ENCODE peak calls at places on chromosomes 5 and 9, in nine cellular contexts. One of them, this sample, is unnamed.

GRCh38 chr9:13186774-13187173 is 92.7 kb downstream of the MPDZ start:
- DNase-seq in brain microvascular endothelial cell: no peak
- DNase-seq in activated CD8-positive, alpha-beta memory T cell treated with anti-CD3 and anti-CD28 coated beads for 24 hours: no peak
- DNase-seq in NCI-H146: no peak
- DNase-seq in kidney glomerular epithelial cell: no peak
- DNase-seq in HEK293T: no peak
- DNase-seq in C1 segment of cervical spinal cord: no peak
- DNase-seq in stimulated activated CD4-positive, alpha-beta T cell treated with anti-CD3 and anti-CD28 coated beads, Interleukin-15, amount 100 ng/mL, for 1 hour: no peak
- DNase-seq in cardiac fibroblast: no peak
- DNase-seq in this sample: no peak

GRCh38 chr9:129322022-129322621 is 144.1 kb upstream of the IER5L start:
- DNase-seq in cardiac fibroblast: no peak
- DNase-seq in activated CD8-positive, alpha-beta memory T cell treated with anti-CD3 and anti-CD28 coated beads for 24 hours: no peak
- DNase-seq in C1 segment of cervical spinal cord: no peak
- DNase-seq in stimulated activated CD4-positive, alpha-beta T cell treated with anti-CD3 and anti-CD28 coated beads, Interleukin-15, amount 100 ng/mL, for 1 hour: no peak
- DNase-seq in NCI-H146: no peak
- DNase-seq in kidney glomerular epithelial cell: no peak
- DNase-seq in brain microvascular endothelial cell: no peak
- DNase-seq in HEK293T: no peak
- DNase-seq in this sample: no peak

GRCh38 chr5:157051604-157052245 is 7.2 kb downstream of the HAVCR1 start:
- DNase-seq in activated CD8-positive, alpha-beta memory T cell treated with anti-CD3 and anti-CD28 coated beads for 24 hours: no peak
- DNase-seq in cardiac fibroblast: no peak
- DNase-seq in C1 segment of cervical spinal cord: no peak
- DNase-seq in kidney glomerular epithelial cell: no peak
- DNase-seq in brain microvascular endothelial cell: no peak
- DNase-seq in NCI-H146: no peak
- DNase-seq in stimulated activated CD4-positive, alpha-beta T cell treated with anti-CD3 and anti-CD28 coated beads, Interleukin-15, amount 100 ng/mL, for 1 hour: no peak
- DNase-seq in HEK293T: no peak
- DNase-seq in this sample: no peak

GRCh38 chr9:121783126-121783522 is 131.7 kb downstream of the DAB2IP start:
- DNase-seq in brain microvascular endothelial cell: no peak
- DNase-seq in C1 segment of cervical spinal cord: no peak
- DNase-seq in kidney glomerular epithelial cell: no peak
- DNase-seq in stimulated activated CD4-positive, alpha-beta T cell treated with anti-CD3 and anti-CD28 coated beads, Interleukin-15, amount 100 ng/mL, for 1 hour: no peak
- DNase-seq in NCI-H146: no peak
- DNase-seq in cardiac fibroblast: no peak
- DNase-seq in activated CD8-positive, alpha-beta memory T cell treated with anti-CD3 and anti-CD28 coated beads for 24 hours: no peak
- DNase-seq in HEK293T: no peak
- DNase-seq in this sample: peak; percentile 38

GRCh38 chr5:174292348-174292747 is 246.8 kb downstream of the NSG2 start:
- DNase-seq in brain microvascular endothelial cell: no peak
- DNase-seq in cardiac fibroblast: no peak
- DNase-seq in activated CD8-positive, alpha-beta memory T cell treated with anti-CD3 and anti-CD28 coated beads for 24 hours: no peak
- DNase-seq in HEK293T: no peak
- DNase-seq in stimulated activated CD4-positive, alpha-beta T cell treated with anti-CD3 and anti-CD28 coated beads, Interleukin-15, amount 100 ng/mL, for 1 hour: no peak
- DNase-seq in NCI-H146: no peak
- DNase-seq in C1 segment of cervical spinal cord: no peak
- DNase-seq in kidney glomerular epithelial cell: no peak
- DNase-seq in this sample: peak; percentile 7

GRCh38 chr5:84301535-84301934 is 83.1 kb downstream of the EDIL3 start:
- DNase-seq in NCI-H146: no peak
- DNase-seq in activated CD8-positive, alpha-beta memory T cell treated with anti-CD3 and anti-CD28 coated beads for 24 hours: no peak
- DNase-seq in kidney glomerular epithelial cell: peak; percentile 79
- DNase-seq in stimulated activated CD4-positive, alpha-beta T cell treated with anti-CD3 and anti-CD28 coated beads, Interleukin-15, amount 100 ng/mL, for 1 hour: no peak
- DNase-seq in cardiac fibroblast: peak; percentile 20
- DNase-seq in brain microvascular endothelial cell: no peak
- DNase-seq in HEK293T: no peak
- DNase-seq in C1 segment of cervical spinal cord: no peak
- DNase-seq in this sample: no peak

GRCh38 chr5:114471529-114471928 is 109.7 kb downstream of the KCNN2 start:
- DNase-seq in brain microvascular endothelial cell: no peak
- DNase-seq in cardiac fibroblast: no peak
- DNase-seq in HEK293T: no peak
- DNase-seq in NCI-H146: no peak
- DNase-seq in kidney glomerular epithelial cell: no peak
- DNase-seq in activated CD8-positive, alpha-beta memory T cell treated with anti-CD3 and anti-CD28 coated beads for 24 hours: no peak
- DNase-seq in stimulated activated CD4-positive, alpha-beta T cell treated with anti-CD3 and anti-CD28 coated beads, Interleukin-15, amount 100 ng/mL, for 1 hour: no peak
- DNase-seq in C1 segment of cervical spinal cord: no peak
- DNase-seq in this sample: no peak

GRCh38 chr9:133234577-133235322 is 25.7 kb upstream of the OBP2B start:
- DNase-seq in activated CD8-positive, alpha-beta memory T cell treated with anti-CD3 and anti-CD28 coated beads for 24 hours: peak; percentile 46
- DNase-seq in NCI-H146: no peak
- DNase-seq in stimulated activated CD4-positive, alpha-beta T cell treated with anti-CD3 and anti-CD28 coated beads, Interleukin-15, amount 100 ng/mL, for 1 hour: no peak
- DNase-seq in kidney glomerular epithelial cell: no peak
- DNase-seq in HEK293T: no peak
- DNase-seq in C1 segment of cervical spinal cord: no peak
- DNase-seq in brain microvascular endothelial cell: no peak
- DNase-seq in cardiac fibroblast: no peak
- DNase-seq in this sample: peak; percentile 77

GRCh38 chr9:114300846-114301797 is 21.8 kb upstream of the ORM1 start:
- DNase-seq in NCI-H146: no peak
- DNase-seq in activated CD8-positive, alpha-beta memory T cell treated with anti-CD3 and anti-CD28 coated beads for 24 hours: peak; percentile 37
- DNase-seq in HEK293T: no peak
- DNase-seq in kidney glomerular epithelial cell: no peak
- DNase-seq in stimulated activated CD4-positive, alpha-beta T cell treated with anti-CD3 and anti-CD28 coated beads, Interleukin-15, amount 100 ng/mL, for 1 hour: no peak
- DNase-seq in cardiac fibroblast: no peak
- DNase-seq in brain microvascular endothelial cell: no peak
- DNase-seq in C1 segment of cervical spinal cord: no peak
- DNase-seq in this sample: peak; percentile 78

GRCh38 chr5:127802477-127802865 is 99.3 kb downstream of the CCDC192 start:
- DNase-seq in C1 segment of cervical spinal cord: no peak
- DNase-seq in brain microvascular endothelial cell: peak; percentile 6
- DNase-seq in HEK293T: no peak
- DNase-seq in kidney glomerular epithelial cell: no peak
- DNase-seq in stimulated activated CD4-positive, alpha-beta T cell treated with anti-CD3 and anti-CD28 coated beads, Interleukin-15, amount 100 ng/mL, for 1 hour: no peak
- DNase-seq in cardiac fibroblast: peak; percentile 11
- DNase-seq in activated CD8-positive, alpha-beta memory T cell treated with anti-CD3 and anti-CD28 coated beads for 24 hours: no peak
- DNase-seq in NCI-H146: no peak
- DNase-seq in this sample: no peak

GRCh38 chr5:56814361-56814962 is 887 bp upstream of the MAP3K1 start:
- DNase-seq in kidney glomerular epithelial cell: peak; percentile 53
- DNase-seq in cardiac fibroblast: no peak
- DNase-seq in stimulated activated CD4-positive, alpha-beta T cell treated with anti-CD3 and anti-CD28 coated beads, Interleukin-15, amount 100 ng/mL, for 1 hour: no peak
- DNase-seq in activated CD8-positive, alpha-beta memory T cell treated with anti-CD3 and anti-CD28 coated beads for 24 hours: peak; percentile 79
- DNase-seq in brain microvascular endothelial cell: no peak
- DNase-seq in C1 segment of cervical spinal cord: peak; percentile 39
- DNase-seq in NCI-H146: peak; percentile 59
- DNase-seq in HEK293T: peak; percentile 12
- DNase-seq in this sample: no peak

GRCh38 chr9:70112981-70113380 is 69.3 kb downstream of the MAMDC2 start:
- DNase-seq in NCI-H146: peak; percentile 9
- DNase-seq in stimulated activated CD4-positive, alpha-beta T cell treated with anti-CD3 and anti-CD28 coated beads, Interleukin-15, amount 100 ng/mL, for 1 hour: no peak
- DNase-seq in activated CD8-positive, alpha-beta memory T cell treated with anti-CD3 and anti-CD28 coated beads for 24 hours: no peak
- DNase-seq in HEK293T: no peak
- DNase-seq in brain microvascular endothelial cell: no peak
- DNase-seq in kidney glomerular epithelial cell: peak; percentile 88
- DNase-seq in cardiac fibroblast: no peak
- DNase-seq in C1 segment of cervical spinal cord: no peak
- DNase-seq in this sample: no peak

GRCh38 chr5:170132642-170133448 is 27.1 kb downstream of the FOXI1 start:
- DNase-seq in HEK293T: no peak
- DNase-seq in NCI-H146: no peak
- DNase-seq in C1 segment of cervical spinal cord: no peak
- DNase-seq in brain microvascular endothelial cell: peak; percentile 39
- DNase-seq in stimulated activated CD4-positive, alpha-beta T cell treated with anti-CD3 and anti-CD28 coated beads, Interleukin-15, amount 100 ng/mL, for 1 hour: no peak
- DNase-seq in cardiac fibroblast: peak; percentile 54
- DNase-seq in kidney glomerular epithelial cell: peak; percentile 21
- DNase-seq in activated CD8-positive, alpha-beta memory T cell treated with anti-CD3 and anti-CD28 coated beads for 24 hours: no peak
- DNase-seq in this sample: peak; percentile 34

GRCh38 chr9:133837644-133838597 is 99.8 kb upstream of the SARDH start:
- DNase-seq in activated CD8-positive, alpha-beta memory T cell treated with anti-CD3 and anti-CD28 coated beads for 24 hours: no peak
- DNase-seq in HEK293T: no peak
- DNase-seq in NCI-H146: no peak
- DNase-seq in stimulated activated CD4-positive, alpha-beta T cell treated with anti-CD3 and anti-CD28 coated beads, Interleukin-15, amount 100 ng/mL, for 1 hour: no peak
- DNase-seq in brain microvascular endothelial cell: no peak
- DNase-seq in C1 segment of cervical spinal cord: no peak
- DNase-seq in cardiac fibroblast: no peak
- DNase-seq in kidney glomerular epithelial cell: no peak
- DNase-seq in this sample: no peak

GRCh38 chr9:34647651-34648050 is 1.2 kb downstream of the GALT start:
- DNase-seq in stimulated activated CD4-positive, alpha-beta T cell treated with anti-CD3 and anti-CD28 coated beads, Interleukin-15, amount 100 ng/mL, for 1 hour: no peak
- DNase-seq in cardiac fibroblast: no peak
- DNase-seq in HEK293T: no peak
- DNase-seq in activated CD8-positive, alpha-beta memory T cell treated with anti-CD3 and anti-CD28 coated beads for 24 hours: no peak
- DNase-seq in kidney glomerular epithelial cell: no peak
- DNase-seq in C1 segment of cervical spinal cord: no peak
- DNase-seq in NCI-H146: no peak
- DNase-seq in brain microvascular endothelial cell: no peak
- DNase-seq in this sample: no peak

GRCh38 chr5:175693746-175694145 is 35.9 kb downstream of the HRH2 start:
- DNase-seq in stimulated activated CD4-positive, alpha-beta T cell treated with anti-CD3 and anti-CD28 coated beads, Interleukin-15, amount 100 ng/mL, for 1 hour: no peak
- DNase-seq in brain microvascular endothelial cell: no peak
- DNase-seq in HEK293T: no peak
- DNase-seq in cardiac fibroblast: no peak
- DNase-seq in kidney glomerular epithelial cell: no peak
- DNase-seq in C1 segment of cervical spinal cord: no peak
- DNase-seq in NCI-H146: no peak
- DNase-seq in activated CD8-positive, alpha-beta memory T cell treated with anti-CD3 and anti-CD28 coated beads for 24 hours: no peak
- DNase-seq in this sample: no peak

This sample was measured in osteocyte.